ENCODE peak calls at places on chromosomes 16 and 17, in seven cellular contexts. Z is heart right ventricle; A is CD4-positive, CD25-positive, alpha-beta regulatory T cell; W is naive thymus-derived CD4-positive, alpha-beta T cell; P is thoracic aorta; D is gastrocnemius medialis; Y is MM.1S. U is an unnamed sample. For H3K4me1 and H3K27me3, the result is how much of the 10 kb centered on the place peaks cover.

GRCh38 chr17:78313735-78314648 is 45.9 kb downstream of the SOCS3 start:
- DNase-seq in Z (peak), A (peak), W (peak), P (no peak), D (peak), Y (peak), U (peak)

GRCh38 chr16:87178177-87178863 is 138.9 kb downstream of the C16orf95 start:
- DNase-seq in Z (no peak), A (no peak), W (no peak), P (no peak), D (no peak), Y (no peak), U (no peak)

GRCh38 chr16:65415460-65415859 is 293.6 kb upstream of the CDH11 start:
- DNase-seq in Z (no peak), A (no peak), W (no peak), P (no peak), D (no peak), Y (no peak), U (no peak)

GRCh38 chr17:77445908-77446535 is 305.3 kb downstream of the SEC14L1 start:
- DNase-seq in Z (no peak), A (peak), W (peak), P (no peak), D (no peak), Y (peak), U (no peak)

GRCh38 chr17:1999557-2000251 is 25.4 kb downstream of the RTN4RL1 start:
- DNase-seq in Z (peak), A (no peak), W (no peak), P (no peak), D (peak), Y (peak), U (no peak)

GRCh38 chr16:19136549-19137196 is 22.9 kb downstream of the ITPRIPL2 start:
- DNase-seq in Z (no peak), A (no peak), W (no peak), P (no peak), D (peak), Y (no peak), U (no peak)

GRCh38 chr16:35198223-35199199 is 1739.1 kb downstream of the TP53TG3F start:
- DNase-seq in Z (no peak), A (no peak), W (no peak), P (no peak), D (no peak), Y (no peak), U (no peak)

GRCh38 chr17:28727727-28728363 is 743 bp upstream of the NEK8 start:
- DNase-seq in Z (peak), A (peak), W (peak), P (no peak), D (no peak), Y (peak), U (peak)

GRCh38 chr16:8826278-8826879 is 28.7 kb downstream of the PMM2 start:
- DNase-seq in Z (no peak), A (no peak), W (no peak), P (no peak), D (no peak), Y (no peak), U (no peak)

GRCh38 chr17:79183221-79184158 is 108.9 kb downstream of the ENGASE start:
- DNase-seq in Z (no peak), A (peak), W (no peak), P (no peak), D (no peak), Y (no peak), U (no peak)

GRCh38 chr17:76124582-76125390 is 16.3 kb downstream of the FOXJ1 start:
- DNase-seq in Z (no peak), A (peak), W (no peak), P (no peak), D (no peak), Y (no peak), U (no peak)

GRCh38 chr17:50447870-50448573 is 20.7 kb downstream of the CHAD start:
- DNase-seq in Z (no peak), A (no peak), W (no peak), P (no peak), D (no peak), Y (no peak), U (peak)

GRCh38 chr16:3274490-3274889 is 8.8 kb upstream of the ZNF263 start:
- DNase-seq in Z (no peak), A (no peak), W (no peak), P (no peak), D (no peak), Y (peak), U (no peak)

GRCh38 chr17:41848788-41849187 is 11.2 kb downstream of the KLHL10 start:
- DNase-seq in Z (no peak), A (no peak), W (no peak), P (no peak), D (no peak), Y (no peak), U (no peak)

GRCh38 chr17:8248751-8249607 is at the start of gene PFAS:
- DNase-seq in Z (peak), A (peak), W (peak), P (peak), D (peak), Y (peak), U (peak)

GRCh38 chr17:4744999-4745969 is 5.6 kb upstream of the CXCL16 start:
- DNase-seq in Z (no peak), A (no peak), W (no peak), P (no peak), D (no peak), Y (no peak), U (no peak)

GRCh38 chr16:81366316-81366932 is 51.7 kb downstream of the GAN start:
- DNase-seq in Z (no peak), A (peak), W (peak), P (no peak), D (no peak), Y (peak), U (no peak)

GRCh38 chr16:19532601-19533000 is 8.9 kb downstream of the CCP110 start:
- DNase-seq in Z (no peak), A (no peak), W (no peak), P (no peak), D (no peak), Y (no peak), U (no peak)

GRCh38 chr16:17374668-17375255 is 96.0 kb downstream of the XYLT1 start:
- DNase-seq in Z (no peak), A (no peak), W (no peak), P (no peak), D (no peak), Y (no peak), U (no peak)

GRCh38 chr17:61234102-61234750 is 165.4 kb upstream of the TBX2 start:
- DNase-seq in Z (no peak), A (no peak), W (no peak), P (no peak), D (no peak), Y (no peak), U (no peak)

GRCh38 chr17:40016692-40017000 is 1.4 kb downstream of the CSF3 start:
- DNase-seq in Z (no peak), A (no peak), W (no peak), P (no peak), D (no peak), Y (no peak), U (no peak)
- H3K4me1 ChIP-seq in Z (half or more), A (under half), W (under half), P (under half), D (half or more), Y (under half), U (under half)

DNA sequence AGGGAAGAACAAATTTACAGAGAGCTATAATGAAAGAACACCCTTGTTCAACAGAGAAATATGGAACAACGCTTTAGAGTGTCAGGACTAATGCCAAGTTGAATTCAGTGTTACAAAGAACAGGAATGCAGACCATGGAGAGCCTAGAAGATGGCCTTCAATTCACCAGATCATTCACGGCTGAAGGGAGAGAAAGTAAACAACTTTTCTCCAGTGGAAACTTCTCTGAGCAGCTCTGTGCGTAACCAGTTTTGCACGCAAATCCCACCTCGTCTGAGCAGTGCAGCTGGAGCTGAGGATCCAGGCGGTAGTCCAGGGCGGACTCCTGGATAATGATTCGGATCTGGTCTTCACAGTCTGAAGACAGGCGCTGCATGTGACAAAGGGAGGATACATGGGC is 40.5 kb upstream of the CLEC18B start:
- DNase-seq in Z (no peak), A (no peak), W (no peak), P (no peak), D (no peak), Y (no peak), U (no peak)
- H3K27me3 ChIP-seq in Z (under half), A (under half), W (under half), P (under half), D (under half), Y (under half), U (under half)

DNA sequence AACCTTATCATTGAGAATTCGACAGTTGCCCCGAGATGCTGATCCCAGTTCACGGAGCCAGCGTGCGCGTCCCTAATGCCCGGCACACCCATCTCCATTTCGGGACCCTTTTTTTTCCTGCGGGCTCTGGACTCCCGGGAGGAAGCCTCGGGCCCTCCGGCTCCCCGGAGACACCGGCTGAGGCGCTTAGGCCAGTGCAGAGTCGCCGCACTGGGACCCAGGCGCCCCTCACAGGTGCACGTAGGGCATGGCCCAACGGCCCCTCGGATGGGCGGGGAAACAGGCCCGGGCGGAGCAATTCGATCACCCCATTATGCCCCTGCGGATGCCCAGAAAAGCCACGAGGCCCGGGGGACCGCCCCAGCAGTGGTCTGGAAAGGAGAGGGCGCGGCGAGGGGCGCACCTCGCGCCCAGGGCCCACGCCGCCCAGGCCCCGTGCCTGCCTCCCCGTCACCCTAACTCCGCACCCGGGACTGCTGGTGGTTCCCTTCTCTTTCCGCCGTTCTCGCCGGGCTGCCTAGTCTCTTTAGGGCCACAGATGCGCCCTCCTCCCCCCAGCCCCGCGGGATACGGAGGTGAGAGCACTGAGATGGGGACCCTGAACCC is 18.5 kb upstream of the ZFHX3 start:
- DNase-seq in Z (no peak), A (no peak), W (no peak), P (no peak), D (no peak), Y (no peak), U (no peak)
- H3K4me3 ChIP-seq in Z (no peak), A (no peak), W (no peak), P (peak), D (peak), Y (no peak), U (no peak)

GRCh38 chr17:81334419-81334896 is 39.4 kb upstream of the SLC38A10 start:
- DNase-seq in Z (no peak), A (no peak), W (no peak), P (no peak), D (peak), Y (no peak), U (no peak)

GRCh38 chr17:81336930-81337325 is 41.8 kb upstream of the SLC38A10 start:
- DNase-seq in Z (no peak), A (no peak), W (no peak), P (no peak), D (no peak), Y (no peak), U (no peak)

GRCh38 chr17:81336296-81336929 is 41.3 kb upstream of the SLC38A10 start:
- DNase-seq in Z (no peak), A (no peak), W (no peak), P (no peak), D (no peak), Y (no peak), U (no peak)

GRCh38 chr17:81334987-81335386 is 39.9 kb upstream of the SLC38A10 start:
- DNase-seq in Z (no peak), A (no peak), W (no peak), P (no peak), D (no peak), Y (no peak), U (no peak)

GRCh38 chr17:81335388-81336157 is 40.5 kb upstream of the SLC38A10 start:
- DNase-seq in Z (no peak), A (no peak), W (no peak), P (no peak), D (peak), Y (no peak), U (no peak)
- H3K4me1 ChIP-seq in Z (under half), A (under half), W (under half), P (under half), D (half or more), Y (under half), U (under half)

DNA sequence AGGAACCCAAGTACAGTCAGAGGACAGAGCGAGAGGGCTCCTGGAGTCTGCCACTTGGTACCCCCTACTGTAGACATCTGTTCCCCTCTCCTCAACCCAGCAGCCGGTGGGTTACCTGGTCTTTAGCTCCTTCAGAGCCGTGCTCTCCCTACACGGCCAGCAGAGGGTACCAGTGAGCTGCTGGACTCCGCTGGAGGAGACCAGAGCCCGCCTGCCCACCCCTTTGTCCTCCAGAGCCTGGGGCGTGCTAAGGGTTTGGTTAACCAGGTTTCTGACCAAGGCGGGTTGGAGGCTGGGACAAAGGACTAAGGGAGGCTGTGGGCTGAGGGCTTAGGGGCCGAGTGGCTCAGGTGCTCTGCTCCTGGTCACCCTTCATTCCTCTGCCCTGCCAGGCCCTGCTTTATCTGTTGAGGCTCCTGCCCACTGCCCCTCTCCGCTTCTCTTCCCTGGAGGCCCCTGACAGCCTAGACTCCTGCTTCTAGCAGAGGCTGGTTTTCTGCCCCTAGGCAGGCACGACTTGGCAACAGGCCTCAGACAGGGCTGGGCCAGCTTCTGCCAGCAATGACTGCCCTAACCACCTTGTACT is 2.7 kb upstream of the HSD11B2 start:
- DNase-seq in Z (peak), A (peak), W (no peak), P (no peak), D (peak), Y (peak), U (peak)
- H3K27me3 ChIP-seq in Z (under half), A (under half), W (under half), P (under half), D (under half), Y (half or more), U (under half)

GRCh38 chr16:27460663-27461482 is 58.9 kb downstream of the IL21R start:
- DNase-seq in Z (no peak), A (no peak), W (no peak), P (no peak), D (peak), Y (no peak), U (no peak)
- H3K4me3 ChIP-seq in Z (no peak), A (no peak), W (no peak), P (no peak), D (no peak), Y (no peak), U (no peak)

GRCh38 chr16:56241596-56241995 is 50.3 kb downstream of the GNAO1 start:
- DNase-seq in Z (no peak), A (no peak), W (no peak), P (no peak), D (no peak), Y (no peak), U (no peak)
- H3K4me1 ChIP-seq in Z (under half), A (under half), W (under half), P (under half), D (under half), Y (under half), U (under half)

GRCh38 chr17:45867702-45868101 is 23.0 kb downstream of the SPPL2C start:
- DNase-seq in Z (no peak), A (no peak), W (no peak), P (no peak), D (no peak), Y (no peak), U (no peak)

GRCh38 chr17:45861185-45861584 is 16.5 kb downstream of the SPPL2C start:
- DNase-seq in Z (no peak), A (no peak), W (no peak), P (no peak), D (no peak), Y (no peak), U (no peak)

GRCh38 chr17:45868276-45868675 is 23.6 kb downstream of the SPPL2C start:
- DNase-seq in Z (no peak), A (no peak), W (no peak), P (no peak), D (no peak), Y (no peak), U (no peak)

GRCh38 chr17:45867171-45867570 is 22.5 kb downstream of the SPPL2C start:
- DNase-seq in Z (no peak), A (no peak), W (no peak), P (no peak), D (no peak), Y (no peak), U (no peak)

DNA sequence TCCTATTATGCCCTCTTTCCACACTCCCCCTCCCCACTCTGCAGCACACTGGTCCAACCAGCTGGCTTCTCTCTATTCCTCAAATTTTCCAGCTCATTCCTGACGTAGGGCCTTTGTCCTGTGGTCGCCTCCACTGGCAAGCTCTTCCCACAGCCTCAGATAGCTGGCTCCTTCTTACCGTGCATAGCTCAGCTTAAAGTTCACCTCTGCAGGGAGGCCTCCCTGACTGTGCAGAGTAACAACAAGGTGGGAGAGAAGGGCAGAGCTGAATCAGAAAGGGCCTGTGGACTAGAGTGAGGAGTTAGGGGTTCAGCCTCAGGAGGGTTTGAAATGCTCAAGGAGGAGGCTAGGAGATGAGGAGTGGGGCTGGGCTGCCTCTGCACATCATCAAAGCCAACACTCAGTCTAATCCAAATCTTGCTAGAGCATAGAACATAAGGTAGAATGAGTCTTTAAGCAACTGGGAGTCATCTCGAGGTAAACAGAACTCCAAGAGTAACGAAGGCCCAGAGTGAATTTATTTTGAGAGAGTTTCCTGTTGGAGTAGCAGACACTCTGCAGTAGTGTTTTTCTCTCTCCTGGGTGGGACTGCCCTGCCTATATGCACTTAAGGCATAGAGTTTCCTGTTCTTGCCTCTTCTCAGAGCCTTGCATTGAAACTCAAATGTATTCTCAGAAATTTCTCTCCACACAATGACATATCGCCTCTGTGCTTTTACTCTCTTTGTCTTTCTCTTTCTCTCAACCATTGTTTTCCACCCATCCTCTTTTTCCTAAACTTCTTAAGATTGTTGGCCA is 19.4 kb downstream of the SPPL2C start:
- DNase-seq in Z (no peak), A (peak), W (no peak), P (no peak), D (no peak), Y (no peak), U (no peak)
- H3K27me3 ChIP-seq in Z (under half), A (under half), W (under half), P (under half), D (under half), Y (under half), U (under half)